ENCODE peak calls at places on chromosome 14, in four cellular contexts. Y is HEK293T, H is GM12878, Z is HepG2. W is an unnamed sample.
A peak's percentile ranks its signal among the peaks of the same experiment; 100 is the strongest.

GRCh38 chr14:101292448-101292847 is 268.8 kb upstream of the DIO3 start:
- DNase-seq in Y (no peak), H (no peak), Z (no peak), W (no peak)

GRCh38 chr14:24461336-24461735 is 18.8 kb upstream of the SDR39U1 start:
- DNase-seq in Y (no peak), H (no peak), Z (no peak), W (no peak)

GRCh38 chr14:91399868-91400640 is 17.6 kb downstream of the CCDC88C start:
- DNase-seq in Y (no peak), H (no peak), Z (no peak), W (no peak)

GRCh38 chr14:23237772-23238594 is at the start of gene RNF212B:
- DNase-seq in Y (peak; percentile 78), H (no peak), Z (peak; percentile 80), W (peak; percentile 99)

GRCh38 chr14:52706286-52706685 is 714 bp upstream of the PSMC6 start:
- DNase-seq in Y (no peak), H (no peak), Z (no peak), W (peak; percentile 82)

GRCh38 chr14:32259368-32260013 is 56.4 kb upstream of the RNU6-8 start:
- DNase-seq in Y (no peak), H (peak; percentile 66), Z (peak; percentile 77), W (peak; percentile 28)

GRCh38 chr14:51248041-51248987 is 8.3 kb downstream of the TMX1 start:
- DNase-seq in Y (no peak), H (peak; percentile 40), Z (no peak), W (no peak)

GRCh38 chr14:20632831-20633771 is 8.4 kb downstream of the OR6S1 start:
- DNase-seq in Y (peak; percentile 65), H (peak; percentile 76), Z (peak; percentile 93), W (peak; percentile 70)

GRCh38 chr14:23605931-23606585 is 27.5 kb upstream of the JPH4 start:
- DNase-seq in Y (no peak), H (peak; percentile 83), Z (no peak), W (no peak)

GRCh38 chr14:105855893-105856675 is 329.7 kb downstream of the TMEM121 start:
- DNase-seq in Y (no peak), H (no peak), Z (no peak), W (no peak)

GRCh38 chr14:101732128-101732527 is 29.4 kb upstream of the PPP2R5C start:
- DNase-seq in Y (no peak), H (no peak), Z (no peak), W (no peak)

GRCh38 chr14:73747386-73748211 is 33.4 kb upstream of the PNMA1 start:
- DNase-seq in Y (no peak), H (no peak), Z (no peak), W (no peak)

GRCh38 chr14:91332448-91333059 is 85.1 kb downstream of the CCDC88C start:
- DNase-seq in Y (no peak), H (no peak), Z (peak; percentile 14), W (peak; percentile 37)

GRCh38 chr14:22824711-22825359 is 4.9 kb upstream of the MRPL52 start:
- DNase-seq in Y (no peak), H (no peak), Z (peak; percentile 85), W (peak; percentile 75)

GRCh38 chr14:58947816-58948440 is 240.5 kb upstream of the DAAM1 start:
- DNase-seq in Y (peak; percentile 13), H (no peak), Z (no peak), W (no peak)

GRCh38 chr14:24179961-24180726 is 8.3 kb downstream of the REC8 start:
- DNase-seq in Y (no peak), H (no peak), Z (no peak), W (no peak)

GRCh38 chr14:30553311-30553989 is 5.5 kb upstream of the G2E3 start:
- DNase-seq in Y (no peak), H (no peak), Z (no peak), W (no peak)

GRCh38 chr14:51719970-51720369 is 68.3 kb downstream of the FRMD6 start:
- DNase-seq in Y (no peak), H (no peak), Z (no peak), W (no peak)

GRCh38 chr14:91352101-91352500 is 65.5 kb downstream of the CCDC88C start:
- DNase-seq in Y (no peak), H (no peak), Z (no peak), W (no peak)

GRCh38 chr14:61342941-61343340 is 21.6 kb downstream of the PRKCH start:
- DNase-seq in Y (no peak), H (no peak), Z (no peak), W (no peak)

GRCh38 chr14:99037777-99038176 is 234.2 kb downstream of the BCL11B start:
- DNase-seq in Y (peak; percentile 32), H (no peak), Z (no peak), W (peak; percentile 7)

GRCh38 chr14:78633747-78634146 is 463.6 kb downstream of the NRXN3 start:
- DNase-seq in Y (no peak), H (no peak), Z (no peak), W (no peak)

DNA sequence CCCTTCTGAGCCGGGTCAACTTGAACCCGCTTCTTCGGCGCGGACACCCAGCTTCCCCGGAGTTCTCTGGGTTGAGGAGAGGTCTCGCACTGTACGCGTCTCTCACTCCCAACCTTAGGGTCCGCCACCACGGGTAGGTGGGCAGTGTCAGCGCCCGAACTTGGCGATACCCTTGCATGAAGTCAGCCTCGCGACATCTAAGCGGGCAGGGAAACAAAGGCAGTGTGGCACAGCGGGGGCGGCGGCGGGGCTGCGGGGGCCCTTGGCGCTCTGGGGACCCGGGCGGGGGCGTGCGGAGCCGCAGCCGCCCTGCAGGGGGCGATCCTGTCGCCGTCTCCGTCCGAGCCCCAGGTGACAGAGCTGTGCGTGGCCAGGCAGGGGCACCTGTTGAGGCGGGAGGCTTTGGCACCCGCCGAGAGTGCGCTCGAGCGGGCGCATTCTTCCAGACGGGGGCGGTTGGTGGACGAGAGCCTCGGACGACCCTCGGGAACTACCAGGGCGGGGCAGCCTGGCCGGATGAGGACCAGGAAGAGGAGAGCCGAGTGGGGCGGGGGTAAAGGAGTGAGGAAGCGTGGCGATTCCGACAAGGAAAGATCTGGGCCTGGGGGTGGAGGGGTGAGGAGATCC is 1.1 kb downstream of the GALNT16 start:
- DNase-seq in Y (peak; percentile 82), H (no peak), Z (no peak), W (peak; percentile 73)
- TF ChIP-seq TARDBP in Y (no peak), H (no peak), Z (no peak), W (no peak)

DNA sequence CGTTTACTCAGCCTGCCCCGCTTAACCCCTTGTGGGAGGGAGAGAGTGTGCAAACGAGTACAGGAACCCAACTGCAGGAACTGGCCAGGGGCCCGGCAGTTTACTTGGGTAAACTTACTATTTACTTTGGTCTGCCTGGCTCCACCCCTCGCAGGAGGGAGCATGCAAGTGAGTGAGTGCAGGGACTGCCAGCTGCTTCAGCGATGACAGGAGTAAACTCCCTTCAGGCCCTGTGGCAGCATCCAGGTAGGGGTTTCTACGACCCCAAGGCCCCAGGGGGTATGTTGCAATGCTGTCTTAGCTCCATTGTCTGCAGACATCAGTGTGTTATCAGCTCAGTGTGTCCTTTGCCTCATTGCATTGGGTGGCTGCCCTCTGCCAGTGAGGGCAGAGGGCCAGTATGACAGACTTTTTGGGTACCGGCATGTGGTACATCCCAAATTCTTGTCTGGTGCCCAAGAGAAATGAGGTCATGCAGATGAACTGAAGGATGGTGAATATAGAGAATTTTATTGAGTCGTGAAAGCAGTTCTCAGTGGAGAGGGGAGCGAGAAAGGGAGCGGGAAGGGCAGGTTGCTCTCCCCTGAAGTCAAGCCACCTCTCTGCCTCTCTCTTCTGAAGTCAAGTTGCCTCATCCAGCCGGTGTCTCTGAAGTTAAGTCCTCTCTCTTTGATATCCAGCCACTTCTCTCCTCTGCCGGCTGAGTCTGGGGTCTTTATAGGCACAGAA is 181.8 kb downstream of the FUT8 start:
- DNase-seq in Y (no peak), H (no peak), Z (peak; percentile 68), W (no peak)
- TF ChIP-seq TARDBP in Y (no peak), H (no peak), Z (peak; percentile 45), W (no peak)

DNA sequence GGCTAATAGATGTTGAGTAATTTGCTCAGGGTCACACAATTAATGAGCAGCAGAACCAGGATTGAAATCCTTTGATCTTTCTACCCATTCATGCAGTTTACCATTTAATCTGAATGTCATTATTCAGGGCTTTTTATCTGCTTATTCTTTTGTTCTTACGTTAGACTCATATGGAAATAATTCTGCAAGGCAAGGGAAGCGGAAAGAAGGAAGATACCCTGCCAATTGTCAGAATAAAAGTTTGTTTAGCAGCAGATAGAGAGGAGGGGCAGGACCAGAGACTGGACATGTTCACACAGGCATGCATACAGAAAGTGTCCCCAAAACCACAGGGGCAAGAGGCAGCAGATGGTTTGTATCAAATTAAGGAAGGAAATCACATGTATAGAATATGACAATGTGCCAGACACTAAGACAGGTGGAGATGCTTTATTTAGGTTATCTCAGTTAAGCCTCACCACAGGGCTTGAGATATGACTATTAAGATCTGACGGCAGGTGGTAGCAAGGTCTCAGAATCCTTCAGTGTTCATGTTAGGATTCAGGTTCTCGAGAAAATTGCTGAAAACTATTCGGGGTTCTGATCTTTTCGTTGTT is 29.8 kb downstream of the BRMS1L start:
- DNase-seq in Y (no peak), H (peak; percentile 85), Z (no peak), W (no peak)
- TF ChIP-seq TARDBP in Y (no peak), H (no peak), Z (no peak), W (no peak)

GRCh38 chr14:75514673-75515630 is 7.3 kb upstream of the BATF start:
- DNase-seq in Y (no peak), H (peak; percentile 80), Z (no peak), W (peak; percentile 32)

GRCh38 chr14:75506930-75507329 is 15.3 kb upstream of the BATF start:
- DNase-seq in Y (no peak), H (no peak), Z (no peak), W (no peak)

GRCh38 chr14:75510547-75510946 is 11.7 kb upstream of the BATF start:
- DNase-seq in Y (no peak), H (no peak), Z (no peak), W (no peak)

GRCh38 chr14:75513911-75514672 is 8.2 kb upstream of the BATF start:
- DNase-seq in Y (no peak), H (peak; percentile 72), Z (no peak), W (no peak)

DNA sequence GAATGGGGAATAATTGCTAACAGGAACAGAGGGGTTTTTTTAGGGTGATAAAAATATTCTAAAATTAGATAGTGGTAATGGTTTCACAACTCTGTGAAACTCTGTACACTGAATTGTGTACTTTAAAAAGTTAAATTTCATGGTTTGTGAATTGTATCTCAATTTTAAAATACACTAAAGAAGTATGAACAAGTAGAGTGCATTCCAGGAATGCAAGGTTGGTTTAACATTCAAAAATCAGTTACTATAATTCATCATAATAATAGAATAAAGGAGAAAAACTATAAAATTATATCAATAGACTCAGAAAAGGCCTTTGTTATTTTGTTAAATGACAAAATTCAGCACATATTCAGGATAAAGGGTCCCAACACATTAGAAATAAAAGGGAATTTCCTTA is 11.1 kb upstream of the BATF start:
- DNase-seq in Y (no peak), H (no peak), Z (no peak), W (no peak)
- TF ChIP-seq TARDBP in Y (no peak), H (no peak), Z (no peak), W (no peak)

GRCh38 chr14:94780536-94781404 is 10.9 kb upstream of the GSC start:
- DNase-seq in Y (no peak), H (no peak), Z (no peak), W (no peak)
- TF ChIP-seq TARDBP in Y (no peak), H (no peak), Z (no peak), W (no peak)

GRCh38 chr14:77212933-77213656 is 31.5 kb downstream of the TMEM63C start:
- DNase-seq in Y (peak; percentile 79), H (no peak), Z (peak; percentile 13), W (peak; percentile 40)
- TF ChIP-seq TARDBP in Y (no peak), H (no peak), Z (no peak), W (no peak)